ENCODE peak calls at places on chromosomes 6 and 20, in six cellular contexts. K is gastrocnemius medialis, E is heart left ventricle, D is uterus, O is spleen, F is NB4. R is an unnamed sample.

GRCh38 chr6:158174514-158174913 is 6.4 kb downstream of the GTF2H5 start:
- DNase-seq in K (no peak), O (no peak), F (no peak), E (no peak), D (no peak), R (no peak)

GRCh38 chr6:81753709-81754678 is 1.5 kb upstream of the TENT5A start:
- DNase-seq in F (peak; percentile 93), O (peak; percentile 98), K (peak; percentile 78), E (peak; percentile 92), D (peak; percentile 86), R (peak; percentile 98)

GRCh38 chr20:10427060-10427692 is 6.8 kb downstream of the MKKS start:
- DNase-seq in E (peak; percentile 69), K (no peak), F (peak; percentile 55), D (peak; percentile 55), O (peak; percentile 78), R (no peak)

GRCh38 chr6:39416026-39416425 is 93.5 kb upstream of the KCNK16 start:
- DNase-seq in D (no peak), E (no peak), F (no peak), K (no peak), O (no peak), R (no peak)

GRCh38 chr6:16519265-16520242 is 241.7 kb downstream of the ATXN1 start:
- DNase-seq in F (no peak), E (no peak), O (no peak), K (no peak), D (no peak), R (no peak)

GRCh38 chr6:31094389-31094881 is 17.9 kb downstream of the C6orf15 start:
- DNase-seq in F (peak; percentile 18), E (no peak), K (no peak), D (no peak), O (peak; percentile 85), R (no peak)

GRCh38 chr6:69216127-69216526 is 580.7 kb downstream of the LMBRD1 start:
- DNase-seq in K (no peak), O (no peak), E (no peak), F (no peak), D (no peak), R (no peak)

GRCh38 chr20:8073024-8073832 is 53.7 kb upstream of the TMX4 start:
- DNase-seq in E (no peak), F (peak; percentile 89), O (no peak), K (no peak), D (no peak), R (no peak)

GRCh38 chr6:12570461-12571030 is 146.0 kb upstream of the PHACTR1 start:
- DNase-seq in K (no peak), O (no peak), E (no peak), D (no peak), F (no peak), R (no peak)

GRCh38 chr6:8627085-8627861 is 191.9 kb upstream of the SLC35B3 start:
- DNase-seq in E (no peak), F (peak; percentile 13), O (no peak), K (no peak), D (no peak), R (peak; percentile 19)

GRCh38 chr6:18045507-18045906 is 58.1 kb upstream of the KIF13A start:
- DNase-seq in E (no peak), K (no peak), O (no peak), F (no peak), D (no peak), R (no peak)
- TF ChIP-seq CTCF in E (no peak), K (no peak), O (no peak), F (no peak), D (no peak), R (no peak)

GRCh38 chr20:63855363-63856110 is 5.8 kb upstream of the ABHD16B start:
- DNase-seq in F (no peak), K (no peak), O (peak; percentile 76), D (no peak), E (peak; percentile 67), R (no peak)

GRCh38 chr20:63857751-63858392 is 3.4 kb upstream of the ABHD16B start:
- DNase-seq in O (peak; percentile 86), K (no peak), E (peak; percentile 69), F (peak; percentile 25), D (no peak), R (no peak)

GRCh38 chr20:63854069-63854765 is 7.1 kb upstream of the ABHD16B start:
- DNase-seq in K (no peak), O (peak; percentile 79), E (peak; percentile 74), D (no peak), F (peak; percentile 67), R (no peak)

GRCh38 chr20:63854766-63855362 is 6.4 kb upstream of the ABHD16B start:
- DNase-seq in E (peak; percentile 81), O (peak; percentile 80), K (no peak), D (peak; percentile 34), F (peak; percentile 18), R (no peak)

DNA sequence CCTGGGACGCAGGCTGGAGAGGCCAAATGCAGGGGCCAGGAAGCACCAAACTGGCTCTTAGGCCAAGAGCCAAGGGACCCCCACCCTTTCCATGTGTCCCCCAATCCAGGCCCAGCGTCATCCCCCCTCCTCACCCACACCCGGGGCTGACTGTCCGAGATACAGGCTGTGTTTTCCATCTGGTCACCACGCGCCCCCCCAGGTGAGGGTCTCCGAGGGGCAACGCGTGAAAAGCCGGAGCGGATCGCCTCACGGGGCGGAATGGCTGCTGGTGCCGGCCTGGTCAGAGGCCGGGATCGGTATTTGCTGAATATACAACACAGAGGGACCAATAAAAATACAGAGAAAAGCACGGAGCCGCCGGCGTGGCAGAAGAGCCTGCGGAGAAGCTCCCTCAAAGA is 5.2 kb upstream of the ABHD16B start:
- DNase-seq in F (no peak), O (peak; percentile 72), E (peak; percentile 62), K (no peak), D (no peak), R (no peak)
- TF ChIP-seq POLR2A in F (no peak), O (no peak), E (no peak), K (no peak), D (no peak), R (no peak)

GRCh38 chr20:63697357-63697867 is 960 bp downstream of the TNFRSF6B start:
- DNase-seq in E (no peak), K (peak; percentile 16), F (no peak), O (peak; percentile 77), D (peak; percentile 27), R (peak; percentile 76)
- TF ChIP-seq CTCF in E (no peak), K (no peak), F (no peak), O (no peak), D (no peak), R (no peak)

GRCh38 chr20:45880988-45881788 is at the start of gene ZSWIM1:
- DNase-seq in K (peak; percentile 99), F (peak; percentile 99), O (peak; percentile 99), D (peak; percentile 100), E (peak; percentile 99), R (peak; percentile 100)
- TF ChIP-seq POLR2A in K (peak; percentile 45), F (peak; percentile 97), O (no peak), D (peak; percentile 52), E (peak; percentile 75), R (no peak)

GRCh38 chr20:16761305-16761829 is 13.2 kb downstream of the OTOR start:
- DNase-seq in D (peak; percentile 30), K (peak; percentile 26), F (peak; percentile 77), O (no peak), E (no peak), R (no peak)
- TF ChIP-seq CTCF in D (peak; percentile 52), K (peak; percentile 58), F (peak; percentile 75), O (peak; percentile 67), E (peak; percentile 68), R (no peak)

GRCh38 chr6:42783876-42784738 is 2.3 kb downstream of the BICRAL start:
- DNase-seq in O (no peak), K (no peak), D (no peak), E (no peak), F (no peak), R (no peak)

GRCh38 chr6:42782689-42783176 is 881 bp downstream of the BICRAL start:
- DNase-seq in F (peak; percentile 91), K (peak; percentile 71), O (peak; percentile 92), D (peak; percentile 83), E (peak; percentile 89), R (peak; percentile 71)

GRCh38 chr6:42781546-42781810 is 374 bp upstream of the BICRAL start:
- DNase-seq in D (no peak), E (no peak), K (no peak), O (no peak), F (peak; percentile 41), R (no peak)

GRCh38 chr6:42783177-42783875 is 1.5 kb downstream of the BICRAL start:
- DNase-seq in O (peak; percentile 94), K (peak; percentile 70), D (peak; percentile 75), F (peak; percentile 77), E (peak; percentile 91), R (peak; percentile 57)

DNA sequence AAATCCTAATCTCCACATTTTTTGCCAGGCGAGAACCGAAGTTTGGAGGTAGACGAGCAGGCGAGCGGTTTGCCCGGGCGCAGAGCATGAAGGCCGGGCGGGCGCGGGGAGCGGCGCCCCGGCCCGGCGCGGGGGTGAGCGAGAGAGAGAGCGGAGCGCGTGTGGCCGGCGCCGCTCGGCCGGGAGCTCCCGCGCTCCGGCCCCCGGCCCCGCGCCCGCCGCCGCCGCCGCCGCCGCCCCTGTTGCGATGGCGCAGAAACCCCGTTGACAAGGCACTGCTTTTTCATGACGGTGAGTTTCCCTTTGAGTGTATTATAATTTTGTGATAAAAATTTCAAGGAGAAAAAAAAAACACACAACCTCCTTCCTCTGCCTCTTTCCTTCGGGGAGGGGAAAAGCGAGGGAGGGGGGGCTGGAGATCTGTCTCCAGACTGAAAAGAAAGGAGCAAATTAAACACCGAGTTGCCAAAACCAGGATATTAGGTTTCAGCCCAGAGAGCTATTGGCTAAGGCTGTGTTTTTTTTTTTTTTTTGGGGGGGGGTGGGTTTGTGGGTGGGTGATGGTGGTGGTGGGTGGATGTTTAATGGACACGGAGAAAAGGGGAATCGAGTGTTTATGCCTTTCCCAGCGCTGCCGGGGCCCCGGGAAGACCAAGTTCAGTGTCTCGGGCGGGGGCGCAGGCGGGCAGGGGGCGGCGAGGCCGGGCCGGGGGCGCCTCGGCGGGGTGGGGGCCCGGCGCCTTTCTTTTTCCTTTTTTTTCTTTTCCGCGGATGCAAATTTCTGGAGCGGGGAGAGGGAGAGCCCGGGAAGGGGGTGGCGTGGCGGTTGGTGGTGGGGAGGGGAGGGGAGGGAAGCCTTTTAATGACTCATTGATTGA is at the start of gene BICRAL:
- DNase-seq in O (peak; percentile 89), D (peak; percentile 77), E (peak; percentile 63), F (peak; percentile 83), K (peak; percentile 62), R (no peak)
- TF ChIP-seq POLR2A in O (no peak), D (no peak), E (no peak), F (peak; percentile 45), K (peak; percentile 30), R (no peak)

GRCh38 chr6:76701610-76702009 is 629.1 kb upstream of the IMPG1 start:
- DNase-seq in D (no peak), E (no peak), K (no peak), O (no peak), F (no peak), R (no peak)

GRCh38 chr6:76703285-76703684 is 630.8 kb upstream of the IMPG1 start:
- DNase-seq in K (no peak), E (no peak), O (no peak), D (no peak), F (no peak), R (no peak)

GRCh38 chr6:76703786-76704185 is 631.3 kb upstream of the IMPG1 start:
- DNase-seq in E (no peak), F (no peak), D (no peak), O (no peak), K (no peak), R (no peak)

GRCh38 chr6:76706086-76706485 is 633.6 kb upstream of the IMPG1 start:
- DNase-seq in D (no peak), F (no peak), K (no peak), E (no peak), O (no peak), R (no peak)

GRCh38 chr6:76702187-76702586 is 629.7 kb upstream of the IMPG1 start:
- DNase-seq in D (no peak), O (no peak), F (no peak), K (no peak), E (no peak), R (no peak)
- TF ChIP-seq CTCF in D (no peak), O (no peak), F (no peak), K (no peak), E (no peak), R (no peak)